ENCODE peak calls at places on chromosomes 7 and 10, in five cellular contexts. One of them, this sample, is unnamed.
A peak's percentile ranks its signal among the peaks of the same experiment; 100 is the strongest.

GRCh38 chr7:103660455-103661371 is 214.7 kb upstream of the SLC26A5 start:
- DNase-seq in trophoblast cell: peak; percentile 7
- DNase-seq in H9: no peak
- DNase-seq in H1: no peak
- DNase-seq in neuronal stem cell: peak; percentile 6
- DNase-seq in this sample: peak; percentile 33

GRCh38 chr7:136969776-136970175 is 101.3 kb downstream of the CHRM2 start:
- DNase-seq in H9: no peak
- DNase-seq in H1: no peak
- DNase-seq in neuronal stem cell: no peak
- DNase-seq in trophoblast cell: no peak
- DNase-seq in this sample: no peak

GRCh38 chr7:102236592-102237287 is 49.9 kb upstream of the SH2B2 start:
- DNase-seq in H9: peak; percentile 76
- DNase-seq in H1: peak; percentile 13
- DNase-seq in neuronal stem cell: peak; percentile 53
- DNase-seq in trophoblast cell: peak; percentile 58
- DNase-seq in this sample: peak; percentile 70

GRCh38 chr7:53094827-53095226 is 59.4 kb downstream of the POM121L12 start:
- DNase-seq in H9: no peak
- DNase-seq in neuronal stem cell: no peak
- DNase-seq in H1: no peak
- DNase-seq in trophoblast cell: no peak
- DNase-seq in this sample: peak; percentile 73

GRCh38 chr7:152522551-152522950 is 86.7 kb upstream of the KMT2C start:
- DNase-seq in neuronal stem cell: no peak
- DNase-seq in H9: no peak
- DNase-seq in trophoblast cell: no peak
- DNase-seq in H1: no peak
- DNase-seq in this sample: no peak

GRCh38 chr7:113071465-113071864 is 15.2 kb downstream of the GPR85 start:
- DNase-seq in neuronal stem cell: no peak
- DNase-seq in trophoblast cell: peak; percentile 2
- DNase-seq in H9: no peak
- DNase-seq in H1: no peak
- DNase-seq in this sample: no peak

GRCh38 chr10:47190301-47190700 is 109.7 kb upstream of the GDF10 start:
- DNase-seq in trophoblast cell: no peak
- DNase-seq in H1: no peak
- DNase-seq in H9: no peak
- DNase-seq in neuronal stem cell: no peak
- DNase-seq in this sample: no peak

GRCh38 chr10:80509403-80510161 is 28.1 kb upstream of the SH2D4B start:
- DNase-seq in H1: no peak
- DNase-seq in neuronal stem cell: no peak
- DNase-seq in trophoblast cell: peak; percentile 97
- DNase-seq in H9: no peak
- DNase-seq in this sample: peak; percentile 91

GRCh38 chr10:97740613-97741012 is 3.7 kb downstream of the ZFYVE27 start:
- DNase-seq in neuronal stem cell: no peak
- DNase-seq in trophoblast cell: no peak
- DNase-seq in H9: no peak
- DNase-seq in H1: no peak
- DNase-seq in this sample: no peak

GRCh38 chr10:53140516-53140915 is 367.9 kb upstream of the MBL2 start:
- DNase-seq in H1: no peak
- DNase-seq in neuronal stem cell: no peak
- DNase-seq in trophoblast cell: peak; percentile 82
- DNase-seq in H9: no peak
- DNase-seq in this sample: peak; percentile 8

GRCh38 chr10:110502851-110503301 is 5.2 kb downstream of the DUSP5 start:
- DNase-seq in H1: no peak
- DNase-seq in neuronal stem cell: no peak
- DNase-seq in trophoblast cell: no peak
- DNase-seq in H9: no peak
- DNase-seq in this sample: peak; percentile 64

GRCh38 chr10:14184841-14185500 is 145.8 kb downstream of the FRMD4A start:
- DNase-seq in H1: no peak
- DNase-seq in neuronal stem cell: peak; percentile 40
- DNase-seq in trophoblast cell: peak; percentile 35
- DNase-seq in H9: no peak
- DNase-seq in this sample: peak; percentile 51

GRCh38 chr10:119481781-119482426 is 60.6 kb downstream of the RGS10 start:
- DNase-seq in H1: no peak
- DNase-seq in trophoblast cell: no peak
- DNase-seq in neuronal stem cell: no peak
- DNase-seq in H9: no peak
- DNase-seq in this sample: no peak

GRCh38 chr10:76675951-76676587 is 961.5 kb downstream of the KCNMA1 start:
- DNase-seq in H9: no peak
- DNase-seq in trophoblast cell: no peak
- DNase-seq in H1: no peak
- DNase-seq in neuronal stem cell: no peak
- DNase-seq in this sample: no peak

GRCh38 chr7:47402941-47403340 is 179.0 kb downstream of the TNS3 start:
- DNase-seq in H9: no peak
- DNase-seq in neuronal stem cell: no peak
- DNase-seq in trophoblast cell: no peak
- DNase-seq in H1: no peak
- DNase-seq in this sample: no peak

GRCh38 chr7:5139998-5140397 is 50.0 kb upstream of the WIPI2 start:
- DNase-seq in H1: no peak
- DNase-seq in neuronal stem cell: peak; percentile 3
- DNase-seq in trophoblast cell: peak; percentile 26
- DNase-seq in H9: peak; percentile 72
- DNase-seq in this sample: peak; percentile 5

GRCh38 chr7:40047661-40048060 is 86.8 kb downstream of the MPLKIP start:
- DNase-seq in neuronal stem cell: no peak
- DNase-seq in trophoblast cell: no peak
- DNase-seq in H9: no peak
- DNase-seq in H1: no peak
- DNase-seq in this sample: no peak

GRCh38 chr7:122412886-122413285 is 108.3 kb upstream of the FEZF1 start:
- DNase-seq in trophoblast cell: no peak
- DNase-seq in neuronal stem cell: no peak
- DNase-seq in H9: no peak
- DNase-seq in H1: no peak
- DNase-seq in this sample: peak; percentile 69

GRCh38 chr7:28135760-28136159 is 44.8 kb downstream of the JAZF1 start:
- DNase-seq in trophoblast cell: no peak
- DNase-seq in H1: no peak
- DNase-seq in neuronal stem cell: no peak
- DNase-seq in H9: no peak
- DNase-seq in this sample: no peak

GRCh38 chr10:110613996-110614495 is 30.1 kb upstream of the RBM20 start:
- DNase-seq in H1: no peak
- DNase-seq in trophoblast cell: no peak
- DNase-seq in H9: no peak
- DNase-seq in neuronal stem cell: no peak
- DNase-seq in this sample: no peak

GRCh38 chr7:157355784-157356511 is 19.1 kb downstream of the DNAJB6 start:
- DNase-seq in trophoblast cell: peak; percentile 58
- DNase-seq in H9: no peak
- DNase-seq in neuronal stem cell: no peak
- DNase-seq in H1: no peak
- DNase-seq in this sample: no peak

GRCh38 chr7:13181221-13181620 is 493.8 kb downstream of the ARL4A start:
- DNase-seq in H9: no peak
- DNase-seq in H1: no peak
- DNase-seq in neuronal stem cell: peak; percentile 24
- DNase-seq in trophoblast cell: no peak
- DNase-seq in this sample: no peak

GRCh38 chr7:152512711-152513110 is 76.9 kb upstream of the KMT2C start:
- DNase-seq in H1: no peak
- DNase-seq in neuronal stem cell: no peak
- DNase-seq in H9: no peak
- DNase-seq in trophoblast cell: peak; percentile 38
- DNase-seq in this sample: no peak

GRCh38 chr7:27112960-27113949 is 10.8 kb upstream of the HOXA2 start:
- DNase-seq in trophoblast cell: no peak
- DNase-seq in neuronal stem cell: no peak
- DNase-seq in H9: peak; percentile 76
- DNase-seq in H1: no peak
- DNase-seq in this sample: peak; percentile 71

GRCh38 chr10:97463363-97464132 is 17.6 kb downstream of the ZDHHC16 start:
- DNase-seq in H1: no peak
- DNase-seq in neuronal stem cell: peak; percentile 39
- DNase-seq in H9: peak; percentile 78
- DNase-seq in trophoblast cell: peak; percentile 90
- DNase-seq in this sample: peak; percentile 60

GRCh38 chr7:44637788-44638594 is 31.6 kb downstream of the OGDH start:
- DNase-seq in H9: no peak
- DNase-seq in neuronal stem cell: no peak
- DNase-seq in H1: no peak
- DNase-seq in trophoblast cell: peak; percentile 78
- DNase-seq in this sample: peak; percentile 95

GRCh38 chr7:14184292-14184864 is 194.9 kb upstream of the ETV1 start:
- DNase-seq in trophoblast cell: no peak
- DNase-seq in H9: no peak
- DNase-seq in neuronal stem cell: no peak
- DNase-seq in H1: no peak
- DNase-seq in this sample: no peak

GRCh38 chr10:91944880-91945630 is 21.5 kb downstream of the BTAF1 start:
- DNase-seq in H9: no peak
- DNase-seq in neuronal stem cell: no peak
- DNase-seq in H1: no peak
- DNase-seq in trophoblast cell: no peak
- DNase-seq in this sample: peak; percentile 35

GRCh38 chr10:80260295-80261243 is 28.9 kb downstream of the MAT1A start:
- DNase-seq in neuronal stem cell: peak; percentile 50
- DNase-seq in trophoblast cell: no peak
- DNase-seq in H1: no peak
- DNase-seq in H9: peak; percentile 64
- DNase-seq in this sample: peak; percentile 30

GRCh38 chr7:140005341-140005740 is 57.4 kb downstream of the PARP12 start:
- DNase-seq in trophoblast cell: no peak
- DNase-seq in neuronal stem cell: no peak
- DNase-seq in H1: no peak
- DNase-seq in H9: no peak
- DNase-seq in this sample: no peak

GRCh38 chr7:119706608-119707007 is 566.4 kb upstream of the KCND2 start:
- DNase-seq in H9: no peak
- DNase-seq in H1: no peak
- DNase-seq in trophoblast cell: no peak
- DNase-seq in neuronal stem cell: no peak
- DNase-seq in this sample: no peak

GRCh38 chr7:21946228-21946709 is 570 bp upstream of the CDCA7L start:
- DNase-seq in H9: no peak
- DNase-seq in neuronal stem cell: no peak
- DNase-seq in H1: no peak
- DNase-seq in trophoblast cell: peak; percentile 58
- DNase-seq in this sample: no peak

GRCh38 chr10:74875966-74876365 is 49.6 kb downstream of the KAT6B start:
- DNase-seq in neuronal stem cell: no peak
- DNase-seq in H9: no peak
- DNase-seq in trophoblast cell: no peak
- DNase-seq in H1: no peak
- DNase-seq in this sample: no peak

GRCh38 chr7:136228185-136228584 is 251.0 kb upstream of the MTPN start:
- DNase-seq in H9: no peak
- DNase-seq in neuronal stem cell: no peak
- DNase-seq in H1: no peak
- DNase-seq in trophoblast cell: no peak
- DNase-seq in this sample: peak; percentile 74

GRCh38 chr7:93895859-93896258 is 5.3 kb upstream of the TFPI2 start:
- DNase-seq in H1: no peak
- DNase-seq in H9: no peak
- DNase-seq in neuronal stem cell: no peak
- DNase-seq in trophoblast cell: no peak
- DNase-seq in this sample: no peak

GRCh38 chr10:80458638-80459037 is 4.5 kb downstream of the TSPAN14 start:
- DNase-seq in H1: no peak
- DNase-seq in neuronal stem cell: no peak
- DNase-seq in H9: no peak
- DNase-seq in trophoblast cell: no peak
- DNase-seq in this sample: no peak

GRCh38 chr10:6455592-6455991 is 124.5 kb downstream of the PRKCQ start:
- DNase-seq in trophoblast cell: no peak
- DNase-seq in neuronal stem cell: no peak
- DNase-seq in H1: no peak
- DNase-seq in H9: no peak
- DNase-seq in this sample: no peak
- H2BK12ac ChIP-seq in trophoblast cell: no peak overlapping the region
- H2BK12ac ChIP-seq in neuronal stem cell: no peak overlapping the region
- H2BK12ac ChIP-seq in H1: no peak overlapping the region
- H2BK12ac ChIP-seq in H9: no peak overlapping the region
- H2BK12ac ChIP-seq in this sample: no peak overlapping the region

DNA sequence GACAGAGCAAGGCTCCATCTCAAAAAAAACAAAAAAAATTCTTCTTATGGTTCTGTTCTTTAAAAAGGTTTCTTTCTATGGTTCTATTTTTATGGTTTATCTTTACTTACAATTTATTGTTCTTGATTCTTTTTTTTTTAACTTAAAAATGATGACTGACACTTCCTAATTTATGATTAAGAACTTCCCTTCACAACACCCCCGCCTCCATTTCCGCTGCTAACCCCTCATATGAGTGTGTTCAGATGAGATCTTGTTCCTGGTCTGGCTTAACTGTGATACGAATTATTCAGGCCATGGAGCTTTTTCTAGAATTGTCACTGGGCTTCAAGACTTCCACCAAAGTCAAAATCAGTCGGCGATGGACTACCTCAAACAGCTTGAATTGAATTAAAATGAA is 33.9 kb downstream of the PTER start:
- DNase-seq in trophoblast cell: no peak
- DNase-seq in neuronal stem cell: no peak
- DNase-seq in H9: no peak
- DNase-seq in H1: no peak
- DNase-seq in this sample: no peak
- H2BK12ac ChIP-seq in trophoblast cell: no peak overlapping the region
- H2BK12ac ChIP-seq in neuronal stem cell: no peak overlapping the region
- H2BK12ac ChIP-seq in H9: no peak overlapping the region
- H2BK12ac ChIP-seq in H1: no peak overlapping the region
- H2BK12ac ChIP-seq in this sample: no peak overlapping the region

GRCh38 chr7:38625866-38626265 is 5.3 kb downstream of the AMPH start:
- DNase-seq in trophoblast cell: no peak
- DNase-seq in H1: no peak
- DNase-seq in H9: no peak
- DNase-seq in neuronal stem cell: no peak
- DNase-seq in this sample: no peak
- H2BK12ac ChIP-seq in trophoblast cell: no peak overlapping the region
- H2BK12ac ChIP-seq in H1: no peak overlapping the region
- H2BK12ac ChIP-seq in H9: no peak overlapping the region
- H2BK12ac ChIP-seq in neuronal stem cell: no peak overlapping the region
- H2BK12ac ChIP-seq in this sample: no peak overlapping the region

GRCh38 chr7:68074242-68074641 is 1077.6 kb downstream of the TYW1 start:
- DNase-seq in H9: no peak
- DNase-seq in neuronal stem cell: no peak
- DNase-seq in trophoblast cell: no peak
- DNase-seq in H1: no peak
- DNase-seq in this sample: no peak
- H2BK12ac ChIP-seq in H9: no peak overlapping the region
- H2BK12ac ChIP-seq in neuronal stem cell: no peak overlapping the region
- H2BK12ac ChIP-seq in trophoblast cell: no peak overlapping the region
- H2BK12ac ChIP-seq in H1: no peak overlapping the region
- H2BK12ac ChIP-seq in this sample: no peak overlapping the region